ENCODE peak calls at places on chromosomes 11 and 22, in six cellular contexts. E is IMR-90, K is nephron progenitor cell, R is AG04449, X is KBM-7, D is AG08395. O is an unnamed sample.

GRCh38 chr22:39289445-39290247 is 29.8 kb downstream of the RPL3 start:
- DNase-seq in X (no peak), R (no peak), E (no peak), D (no peak), K (no peak), O (no peak)

GRCh38 chr22:23503736-23504440 is 76.2 kb downstream of the IGLL1 start:
- DNase-seq in K (no peak), E (no peak), R (no peak), D (no peak), X (no peak), O (no peak)

GRCh38 chr11:75450826-75451783 is 18.1 kb upstream of the KLHL35 start:
- DNase-seq in R (no peak), D (no peak), X (peak), E (no peak), K (peak), O (peak)

GRCh38 chr11:113448311-113448666 is 26.9 kb downstream of the DRD2 start:
- DNase-seq in E (no peak), R (no peak), D (no peak), K (no peak), X (no peak), O (no peak)

GRCh38 chr11:112613051-112613972 is 347.9 kb upstream of the NCAM1 start:
- DNase-seq in E (peak), D (peak), K (no peak), R (no peak), X (no peak), O (no peak)

GRCh38 chr11:34719303-34719848 is 98.5 kb downstream of the EHF start:
- DNase-seq in X (no peak), E (peak), D (no peak), K (no peak), R (no peak), O (no peak)

GRCh38 chr22:20062766-20063083 is 17.3 kb upstream of the DGCR8 start:
- DNase-seq in K (no peak), R (no peak), E (peak), D (no peak), X (no peak), O (no peak)

GRCh38 chr11:11155962-11156815 is 196.9 kb downstream of the CSNK2A3 start:
- DNase-seq in E (no peak), K (peak), R (no peak), D (no peak), X (peak), O (peak)

GRCh38 chr11:88179141-88179540 is 3.9 kb upstream of the RAB38 start:
- DNase-seq in R (peak), E (peak), X (no peak), K (no peak), D (no peak), O (no peak)

GRCh38 chr11:28566643-28567042 is 458.5 kb downstream of the METTL15 start:
- DNase-seq in D (peak), R (peak), K (peak), X (no peak), E (peak), O (peak)

GRCh38 chr11:44186531-44186930 is 91.1 kb downstream of the EXT2 start:
- DNase-seq in X (no peak), K (no peak), E (no peak), D (no peak), R (no peak), O (no peak)